ENCODE peak calls at places on chromosomes 6 and 20, in seven cellular contexts. Q is RPMI7951; E is fibroblast of pulmonary artery; P is HTR-8/SVneo; B is pancreas; C is activated effector memory CD4-positive, alpha-beta T cell treated with Interleukin-2 at 50 U/mL for 16 hours; D is stromal cell of bone marrow. T is an unnamed sample.

GRCh38 chr6:71822626-71823025 is 63.7 kb upstream of the RIMS1 start:
- DNase-seq in Q (no peak), E (no peak), P (no peak), B (no peak), C (no peak), D (peak; percentile 26), T (no peak)

GRCh38 chr6:138970856-138971425 is 17.1 kb downstream of the REPS1 start:
- DNase-seq in Q (peak; percentile 91), E (peak; percentile 89), P (peak; percentile 54), B (no peak), C (no peak), D (peak; percentile 83), T (no peak)

GRCh38 chr6:107489636-107490567 is at the start of gene SOBP:
- DNase-seq in Q (peak; percentile 26), E (peak; percentile 42), P (peak; percentile 17), B (peak; percentile 31), C (peak; percentile 15), D (no peak), T (peak; percentile 55)

GRCh38 chr20:50711113-50711825 is 19.9 kb upstream of the RIPOR3 start:
- DNase-seq in Q (no peak), E (no peak), P (no peak), B (no peak), C (no peak), D (no peak), T (no peak)

GRCh38 chr20:4167261-4168004 is 152.1 kb upstream of the RNF24 start:
- DNase-seq in Q (peak; percentile 38), E (no peak), P (no peak), B (no peak), C (no peak), D (no peak), T (peak; percentile 77)

GRCh38 chr6:26216015-26216885 is 129.0 kb downstream of the HFE start:
- DNase-seq in Q (peak; percentile 99), E (peak; percentile 100), P (peak; percentile 84), B (peak; percentile 51), C (peak; percentile 69), D (peak; percentile 95), T (no peak)

GRCh38 chr6:109187399-109188114 is 92.2 kb downstream of the CEP57L1 start:
- DNase-seq in Q (peak; percentile 21), E (peak; percentile 50), P (peak; percentile 21), B (peak; percentile 68), C (peak; percentile 36), D (no peak), T (peak; percentile 13)

GRCh38 chr20:51132286-51132810 is 109.4 kb upstream of the KCNG1 start:
- DNase-seq in Q (peak; percentile 36), E (peak; percentile 12), P (no peak), B (no peak), C (no peak), D (no peak), T (no peak)

T was measured in HuH-7.5.